ENCODE peak calls at places on chromosomes 13 and 19, in six cellular contexts. H is substantia nigra; S is germinal center; I is cardiac fibroblast; J is CD8-positive, alpha-beta T cell; E is osteocyte. K is an unnamed sample.

GRCh38 chr13:33262069-33262487 is 23.5 kb downstream of the STARD13 start:
- DNase-seq in H (no peak), S (no peak), I (no peak), J (no peak), E (no peak), K (no peak)

GRCh38 chr19:49057636-49058234 is at the start of gene CGB7:
- DNase-seq in H (no peak), S (peak; percentile 46), I (peak; percentile 61), J (peak; percentile 39), E (no peak), K (no peak)

GRCh38 chr19:35136231-35136630 is 1.4 kb upstream of the LGI4 start:
- DNase-seq in H (no peak), S (no peak), I (no peak), J (no peak), E (no peak), K (no peak)

GRCh38 chr19:49875801-49876421 is 1.2 kb downstream of the AKT1S1 start:
- DNase-seq in H (peak; percentile 41), S (peak; percentile 48), I (peak; percentile 60), J (peak; percentile 55), E (no peak), K (peak; percentile 72)

GRCh38 chr19:16867211-16867610 is 21.6 kb upstream of the F2RL3 start:
- DNase-seq in H (no peak), S (no peak), I (no peak), J (no peak), E (no peak), K (no peak)

GRCh38 chr19:21474671-21475181 is 30.7 kb upstream of the ZNF429 start:
- DNase-seq in H (peak; percentile 38), S (peak; percentile 95), I (peak; percentile 48), J (peak; percentile 79), E (peak; percentile 93), K (peak; percentile 92)

GRCh38 chr19:29878973-29879654 is 62.9 kb upstream of the URI1 start:
- DNase-seq in H (no peak), S (no peak), I (peak; percentile 23), J (no peak), E (no peak), K (peak; percentile 42)

GRCh38 chr19:4234142-4234861 is 5.0 kb downstream of the EBI3 start:
- DNase-seq in H (no peak), S (no peak), I (no peak), J (no peak), E (no peak), K (no peak)

GRCh38 chr19:10122066-10122465 is 2.4 kb upstream of the EIF3G start:
- DNase-seq in H (no peak), S (no peak), I (peak; percentile 81), J (no peak), E (no peak), K (no peak)

GRCh38 chr13:111046590-111047141 is 68.4 kb upstream of the ARHGEF7 start:
- DNase-seq in H (no peak), S (no peak), I (peak; percentile 42), J (no peak), E (no peak), K (peak; percentile 51)

K was measured in NAMALWA.